ENCODE peak calls at places on chromosomes 5 and 9, in seven cellular contexts. One of them, this sample, is unnamed.

GRCh38 chr5:125140855-125141254 is 394.4 kb upstream of the ZNF608 start:
- DNase-seq in MV-4-11: no peak
- DNase-seq in SHP77: no peak
- DNase-seq in aorta: no peak
- DNase-seq in pancreas: no peak
- DNase-seq in fibroblast of lung: peak
- DNase-seq in OCI-M1: no peak
- DNase-seq in this sample: no peak

GRCh38 chr9:126320158-126320922 is 6.3 kb upstream of the MVB12B start:
- DNase-seq in MV-4-11: peak
- DNase-seq in SHP77: no peak
- DNase-seq in aorta: no peak
- DNase-seq in pancreas: no peak
- DNase-seq in fibroblast of lung: no peak
- DNase-seq in OCI-M1: no peak
- DNase-seq in this sample: no peak

GRCh38 chr5:1850324-1851154 is 32.2 kb downstream of the IRX4 start:
- DNase-seq in MV-4-11: no peak
- DNase-seq in SHP77: no peak
- DNase-seq in aorta: no peak
- DNase-seq in pancreas: peak
- DNase-seq in fibroblast of lung: no peak
- DNase-seq in OCI-M1: no peak
- DNase-seq in this sample: no peak

GRCh38 chr5:96537386-96537785 is 104.3 kb upstream of the PCSK1 start:
- DNase-seq in MV-4-11: peak
- DNase-seq in SHP77: no peak
- DNase-seq in aorta: no peak
- DNase-seq in pancreas: no peak
- DNase-seq in fibroblast of lung: peak
- DNase-seq in OCI-M1: peak
- DNase-seq in this sample: no peak

GRCh38 chr5:74094096-74094778 is 468.2 kb downstream of the ARHGEF28 start:
- DNase-seq in MV-4-11: no peak
- DNase-seq in SHP77: no peak
- DNase-seq in aorta: no peak
- DNase-seq in pancreas: no peak
- DNase-seq in fibroblast of lung: peak
- DNase-seq in OCI-M1: no peak
- DNase-seq in this sample: no peak

GRCh38 chr9:111957856-111958631 is 61.4 kb downstream of the UGCG start:
- DNase-seq in MV-4-11: peak
- DNase-seq in SHP77: no peak
- DNase-seq in aorta: no peak
- DNase-seq in pancreas: no peak
- DNase-seq in fibroblast of lung: peak
- DNase-seq in OCI-M1: peak
- DNase-seq in this sample: no peak

GRCh38 chr9:37300620-37301368 is 121.7 kb upstream of the GRHPR start:
- DNase-seq in MV-4-11: no peak
- DNase-seq in SHP77: no peak
- DNase-seq in aorta: no peak
- DNase-seq in pancreas: no peak
- DNase-seq in fibroblast of lung: peak
- DNase-seq in OCI-M1: peak
- DNase-seq in this sample: no peak

GRCh38 chr5:177085985-177086917 is at the start of gene FGFR4:
- DNase-seq in MV-4-11: peak
- DNase-seq in SHP77: peak
- DNase-seq in aorta: peak
- DNase-seq in pancreas: peak
- DNase-seq in fibroblast of lung: peak
- DNase-seq in OCI-M1: peak
- DNase-seq in this sample: no peak

GRCh38 chr5:154202379-154203260 is 12.1 kb downstream of the GALNT10 start:
- DNase-seq in MV-4-11: no peak
- DNase-seq in SHP77: no peak
- DNase-seq in aorta: no peak
- DNase-seq in pancreas: no peak
- DNase-seq in fibroblast of lung: no peak
- DNase-seq in OCI-M1: peak
- DNase-seq in this sample: no peak

GRCh38 chr9:91415290-91415689 is 8.3 kb downstream of the NFIL3 start:
- DNase-seq in MV-4-11: peak
- DNase-seq in SHP77: no peak
- DNase-seq in aorta: no peak
- DNase-seq in pancreas: no peak
- DNase-seq in fibroblast of lung: no peak
- DNase-seq in OCI-M1: peak
- DNase-seq in this sample: no peak

GRCh38 chr9:105385372-105385985 is 62.4 kb upstream of the FSD1L start:
- DNase-seq in MV-4-11: peak
- DNase-seq in SHP77: no peak
- DNase-seq in aorta: no peak
- DNase-seq in pancreas: no peak
- DNase-seq in fibroblast of lung: no peak
- DNase-seq in OCI-M1: peak
- DNase-seq in this sample: peak

GRCh38 chr5:5128766-5129165 is 11.4 kb upstream of the ADAMTS16 start:
- DNase-seq in MV-4-11: no peak
- DNase-seq in SHP77: no peak
- DNase-seq in aorta: no peak
- DNase-seq in pancreas: no peak
- DNase-seq in fibroblast of lung: no peak
- DNase-seq in OCI-M1: no peak
- DNase-seq in this sample: no peak

GRCh38 chr5:133229931-133230664 is 178.3 kb downstream of the HSPA4 start:
- DNase-seq in MV-4-11: no peak
- DNase-seq in SHP77: no peak
- DNase-seq in aorta: no peak
- DNase-seq in pancreas: no peak
- DNase-seq in fibroblast of lung: no peak
- DNase-seq in OCI-M1: no peak
- DNase-seq in this sample: no peak

GRCh38 chr5:15966066-15966640 is 213.4 kb downstream of the MARCHF11 start:
- DNase-seq in MV-4-11: no peak
- DNase-seq in SHP77: no peak
- DNase-seq in aorta: no peak
- DNase-seq in pancreas: no peak
- DNase-seq in fibroblast of lung: peak
- DNase-seq in OCI-M1: peak
- DNase-seq in this sample: no peak

GRCh38 chr9:4883326-4883873 is 90.7 kb downstream of the RCL1 start:
- DNase-seq in MV-4-11: no peak
- DNase-seq in SHP77: no peak
- DNase-seq in aorta: no peak
- DNase-seq in pancreas: no peak
- DNase-seq in fibroblast of lung: no peak
- DNase-seq in OCI-M1: no peak
- DNase-seq in this sample: no peak

GRCh38 chr5:33649801-33650482 is 209.2 kb downstream of the TARS1 start:
- DNase-seq in MV-4-11: no peak
- DNase-seq in SHP77: no peak
- DNase-seq in aorta: no peak
- DNase-seq in pancreas: no peak
- DNase-seq in fibroblast of lung: peak
- DNase-seq in OCI-M1: no peak
- DNase-seq in this sample: no peak

GRCh38 chr9:108039491-108039890 is 549.9 kb upstream of the KLF4 start:
- DNase-seq in MV-4-11: no peak
- DNase-seq in SHP77: no peak
- DNase-seq in aorta: no peak
- DNase-seq in pancreas: no peak
- DNase-seq in fibroblast of lung: peak
- DNase-seq in OCI-M1: no peak
- DNase-seq in this sample: no peak

GRCh38 chr5:107456281-107456715 is 214.4 kb downstream of the EFNA5 start:
- DNase-seq in MV-4-11: peak
- DNase-seq in SHP77: no peak
- DNase-seq in aorta: no peak
- DNase-seq in pancreas: no peak
- DNase-seq in fibroblast of lung: peak
- DNase-seq in OCI-M1: no peak
- DNase-seq in this sample: no peak

GRCh38 chr5:172834570-172835245 is 657 bp downstream of the ERGIC1 start:
- DNase-seq in MV-4-11: no peak
- DNase-seq in SHP77: no peak
- DNase-seq in aorta: peak
- DNase-seq in pancreas: no peak
- DNase-seq in fibroblast of lung: no peak
- DNase-seq in OCI-M1: no peak
- DNase-seq in this sample: no peak

GRCh38 chr9:20728493-20729220 is 44.6 kb downstream of the FOCAD start:
- DNase-seq in MV-4-11: no peak
- DNase-seq in SHP77: no peak
- DNase-seq in aorta: no peak
- DNase-seq in pancreas: no peak
- DNase-seq in fibroblast of lung: peak
- DNase-seq in OCI-M1: no peak
- DNase-seq in this sample: no peak

GRCh38 chr5:90131734-90132133 is 277.8 kb downstream of the CETN3 start:
- DNase-seq in MV-4-11: peak
- DNase-seq in SHP77: no peak
- DNase-seq in aorta: no peak
- DNase-seq in pancreas: no peak
- DNase-seq in fibroblast of lung: no peak
- DNase-seq in OCI-M1: peak
- DNase-seq in this sample: no peak

GRCh38 chr5:116097301-116097700 is 12.5 kb downstream of the COMMD10 start:
- DNase-seq in MV-4-11: no peak
- DNase-seq in SHP77: no peak
- DNase-seq in aorta: no peak
- DNase-seq in pancreas: no peak
- DNase-seq in fibroblast of lung: no peak
- DNase-seq in OCI-M1: no peak
- DNase-seq in this sample: no peak

GRCh38 chr5:107476783-107477182 is 194.0 kb downstream of the EFNA5 start:
- DNase-seq in MV-4-11: peak
- DNase-seq in SHP77: peak
- DNase-seq in aorta: no peak
- DNase-seq in pancreas: no peak
- DNase-seq in fibroblast of lung: no peak
- DNase-seq in OCI-M1: no peak
- DNase-seq in this sample: no peak

GRCh38 chr9:92965759-92966517 is 18.6 kb downstream of the FGD3 start:
- DNase-seq in MV-4-11: no peak
- DNase-seq in SHP77: no peak
- DNase-seq in aorta: no peak
- DNase-seq in pancreas: no peak
- DNase-seq in fibroblast of lung: no peak
- DNase-seq in OCI-M1: no peak
- DNase-seq in this sample: no peak

GRCh38 chr9:6413365-6414263 is 615 bp downstream of the UHRF2 start:
- DNase-seq in MV-4-11: no peak
- DNase-seq in SHP77: no peak
- DNase-seq in aorta: peak
- DNase-seq in pancreas: peak
- DNase-seq in fibroblast of lung: no peak
- DNase-seq in OCI-M1: peak
- DNase-seq in this sample: no peak

GRCh38 chr5:83306572-83307241 is 164.8 kb upstream of the VCAN start:
- DNase-seq in MV-4-11: peak
- DNase-seq in SHP77: no peak
- DNase-seq in aorta: peak
- DNase-seq in pancreas: no peak
- DNase-seq in fibroblast of lung: peak
- DNase-seq in OCI-M1: peak
- DNase-seq in this sample: no peak

GRCh38 chr9:94782367-94783120 is 56.0 kb downstream of the AOPEP start:
- DNase-seq in MV-4-11: no peak
- DNase-seq in SHP77: no peak
- DNase-seq in aorta: no peak
- DNase-seq in pancreas: no peak
- DNase-seq in fibroblast of lung: peak
- DNase-seq in OCI-M1: no peak
- DNase-seq in this sample: no peak

GRCh38 chr9:26033346-26033745 is 355.1 kb upstream of the TUSC1 start:
- DNase-seq in MV-4-11: no peak
- DNase-seq in SHP77: no peak
- DNase-seq in aorta: no peak
- DNase-seq in pancreas: no peak
- DNase-seq in fibroblast of lung: peak
- DNase-seq in OCI-M1: no peak
- DNase-seq in this sample: no peak

GRCh38 chr9:82586918-82587356 is 476.0 kb downstream of the RASEF start:
- DNase-seq in MV-4-11: no peak
- DNase-seq in SHP77: no peak
- DNase-seq in aorta: no peak
- DNase-seq in pancreas: no peak
- DNase-seq in fibroblast of lung: no peak
- DNase-seq in OCI-M1: no peak
- DNase-seq in this sample: no peak

GRCh38 chr5:82354543-82354942 is 76.4 kb upstream of the RPS23 start:
- DNase-seq in MV-4-11: peak
- DNase-seq in SHP77: no peak
- DNase-seq in aorta: no peak
- DNase-seq in pancreas: no peak
- DNase-seq in fibroblast of lung: no peak
- DNase-seq in OCI-M1: no peak
- DNase-seq in this sample: no peak

GRCh38 chr5:67206381-67207328 is 10.1 kb upstream of the CD180 start:
- DNase-seq in MV-4-11: peak
- DNase-seq in SHP77: no peak
- DNase-seq in aorta: no peak
- DNase-seq in pancreas: no peak
- DNase-seq in fibroblast of lung: peak
- DNase-seq in OCI-M1: peak
- DNase-seq in this sample: peak

GRCh38 chr9:33731142-33731541 is 64.2 kb upstream of the PRSS3 start:
- DNase-seq in MV-4-11: no peak
- DNase-seq in SHP77: no peak
- DNase-seq in aorta: no peak
- DNase-seq in pancreas: no peak
- DNase-seq in fibroblast of lung: no peak
- DNase-seq in OCI-M1: no peak
- DNase-seq in this sample: no peak

GRCh38 chr5:893711-894110 is 1.0 kb downstream of the TRIP13 start:
- DNase-seq in MV-4-11: no peak
- DNase-seq in SHP77: no peak
- DNase-seq in aorta: peak
- DNase-seq in pancreas: no peak
- DNase-seq in fibroblast of lung: no peak
- DNase-seq in OCI-M1: no peak
- DNase-seq in this sample: no peak

GRCh38 chr5:144092510-144092909 is 77.9 kb downstream of the YIPF5 start:
- DNase-seq in MV-4-11: no peak
- DNase-seq in SHP77: no peak
- DNase-seq in aorta: no peak
- DNase-seq in pancreas: no peak
- DNase-seq in fibroblast of lung: no peak
- DNase-seq in OCI-M1: no peak
- DNase-seq in this sample: no peak

GRCh38 chr9:131394464-131395026 is 659 bp downstream of the PRRC2B start:
- DNase-seq in MV-4-11: no peak
- DNase-seq in SHP77: no peak
- DNase-seq in aorta: peak
- DNase-seq in pancreas: no peak
- DNase-seq in fibroblast of lung: peak
- DNase-seq in OCI-M1: peak
- DNase-seq in this sample: peak

GRCh38 chr5:24232929-24233328 is 411.8 kb downstream of the CDH10 start:
- DNase-seq in MV-4-11: no peak
- DNase-seq in SHP77: no peak
- DNase-seq in aorta: no peak
- DNase-seq in pancreas: no peak
- DNase-seq in fibroblast of lung: peak
- DNase-seq in OCI-M1: peak
- DNase-seq in this sample: no peak

GRCh38 chr9:126000256-126000655 is 253.1 kb downstream of the PBX3 start:
- DNase-seq in MV-4-11: no peak
- DNase-seq in SHP77: no peak
- DNase-seq in aorta: peak
- DNase-seq in pancreas: no peak
- DNase-seq in fibroblast of lung: no peak
- DNase-seq in OCI-M1: no peak
- DNase-seq in this sample: peak

GRCh38 chr5:139638736-139639618 is 9.2 kb upstream of the CXXC5 start:
- DNase-seq in MV-4-11: no peak
- DNase-seq in SHP77: no peak
- DNase-seq in aorta: no peak
- DNase-seq in pancreas: peak
- DNase-seq in fibroblast of lung: no peak
- DNase-seq in OCI-M1: no peak
- DNase-seq in this sample: peak